ENCODE peak calls at places on chromosomes 13 and 19, in four cellular contexts. G is fibroblast of lung, Q is endodermal cell, V is brain microvascular endothelial cell. E is an unnamed sample.

GRCh38 chr13:23848639-23849282 is 40.4 kb downstream of the MIPEP start:
- DNase-seq in G (no peak), Q (no peak), V (no peak), E (no peak)

GRCh38 chr19:48994035-48994386 is 324 bp downstream of the RUVBL2 start:
- DNase-seq in G (no peak), Q (no peak), V (no peak), E (no peak)

GRCh38 chr13:18232298-18232993 is 949.2 kb downstream of the TUBA3C start:
- DNase-seq in G (no peak), Q (no peak), V (no peak), E (no peak)

GRCh38 chr19:38684078-38684861 is 36.8 kb downstream of the ACTN4 start:
- DNase-seq in G (peak), Q (peak), V (peak), E (no peak)

GRCh38 chr13:71864981-71865857 is 1.8 kb downstream of the DACH1 start:
- DNase-seq in G (peak), Q (peak), V (peak), E (peak)

GRCh38 chr19:14475251-14476073 is at the start of gene PTGER1:
- DNase-seq in G (peak), Q (peak), V (no peak), E (peak)

GRCh38 chr13:22848539-22849052 is 332.2 kb upstream of the SGCG start:
- DNase-seq in G (no peak), Q (peak), V (no peak), E (peak)

GRCh38 chr19:3118232-3119070 is 17.4 kb upstream of the GNA15 start:
- DNase-seq in G (no peak), Q (no peak), V (no peak), E (no peak)

GRCh38 chr13:20053891-20054290 is 95.4 kb downstream of the ZMYM2 start:
- DNase-seq in G (no peak), Q (no peak), V (no peak), E (no peak)

GRCh38 chr13:77207943-77208342 is 119.0 kb downstream of the MYCBP2 start:
- DNase-seq in G (peak), Q (no peak), V (peak), E (no peak)

GRCh38 chr13:112846411-112847115 is 122.5 kb upstream of the MCF2L start:
- DNase-seq in G (no peak), Q (no peak), V (no peak), E (no peak)

GRCh38 chr13:57946361-57946760 is 314.8 kb downstream of the PCDH17 start:
- DNase-seq in G (no peak), Q (no peak), V (no peak), E (no peak)

GRCh38 chr13:72141845-72142470 is 275.0 kb upstream of the DACH1 start:
- DNase-seq in G (peak), Q (no peak), V (peak), E (no peak)

GRCh38 chr19:13865578-13866462 is 11.1 kb upstream of the NANOS3 start:
- DNase-seq in G (no peak), Q (no peak), V (no peak), E (no peak)

GRCh38 chr13:22144806-22145205 is 473.9 kb downstream of the FGF9 start:
- DNase-seq in G (no peak), Q (no peak), V (no peak), E (no peak)

GRCh38 chr19:56508282-56508778 is 675 bp downstream of the ZNF471 start:
- DNase-seq in G (no peak), Q (no peak), V (no peak), E (no peak)

GRCh38 chr19:43776285-43776684 is 4.5 kb downstream of the KCNN4 start:
- DNase-seq in G (no peak), Q (no peak), V (no peak), E (no peak)

GRCh38 chr13:32267836-32268439 is 47.2 kb downstream of the ZAR1L start:
- DNase-seq in G (no peak), Q (peak), V (no peak), E (no peak)

GRCh38 chr13:60788156-60788829 is 391.3 kb downstream of the TDRD3 start:
- DNase-seq in G (peak), Q (no peak), V (no peak), E (no peak)

GRCh38 chr13:44843403-44843802 is 145.9 kb downstream of the NUFIP1 start:
- DNase-seq in G (peak), Q (no peak), V (peak), E (no peak)

GRCh38 chr13:101514695-101515275 is 62.3 kb downstream of the ITGBL1 start:
- DNase-seq in G (peak), Q (peak), V (peak), E (no peak)

GRCh38 chr13:53703371-53704080 is 674.9 kb downstream of the OLFM4 start:
- DNase-seq in G (no peak), Q (no peak), V (no peak), E (no peak)

GRCh38 chr13:93480553-93481106 is 254.0 kb downstream of the GPC6 start:
- DNase-seq in G (no peak), Q (no peak), V (no peak), E (no peak)

GRCh38 chr19:46718157-46718933 is 1.4 kb upstream of the PRKD2 start:
- DNase-seq in G (no peak), Q (peak), V (no peak), E (no peak)

GRCh38 chr13:113837554-113838355 is 26.1 kb downstream of the GAS6 start:
- DNase-seq in G (peak), Q (peak), V (peak), E (peak)

GRCh38 chr13:44277459-44277858 is 96.2 kb upstream of the SERP2 start:
- DNase-seq in G (no peak), Q (no peak), V (no peak), E (no peak)

GRCh38 chr13:110714798-110715394 is 1.4 kb downstream of the ING1 start:
- DNase-seq in G (peak), Q (peak), V (peak), E (peak)

GRCh38 chr19:54436561-54437229 is 12.3 kb upstream of the LENG8 start:
- DNase-seq in G (no peak), Q (no peak), V (no peak), E (no peak)

GRCh38 chr19:48123907-48124675 is 13.5 kb upstream of the PLA2G4C start:
- DNase-seq in G (peak), Q (no peak), V (peak), E (no peak)

GRCh38 chr13:25971499-25972145 is 80.2 kb downstream of the SHISA2 start:
- DNase-seq in G (no peak), Q (no peak), V (no peak), E (peak)

GRCh38 chr19:56142087-56142787 is 1.1 kb downstream of the ZNF444 start:
- DNase-seq in G (no peak), Q (no peak), V (no peak), E (no peak)

GRCh38 chr13:49545661-49546060 is 39.7 kb downstream of the RCBTB1 start:
- DNase-seq in G (no peak), Q (peak), V (no peak), E (no peak)

GRCh38 chr13:49546559-49546958 is 38.8 kb downstream of the RCBTB1 start:
- DNase-seq in G (no peak), Q (no peak), V (no peak), E (no peak)

GRCh38 chr13:49553888-49554287 is 31.5 kb downstream of the RCBTB1 start:
- DNase-seq in G (no peak), Q (no peak), V (no peak), E (no peak)

GRCh38 chr13:49551245-49551644 is 34.1 kb downstream of the RCBTB1 start:
- DNase-seq in G (no peak), Q (no peak), V (no peak), E (no peak)

GRCh38 chr13:49549289-49549688 is 36.1 kb downstream of the RCBTB1 start:
- DNase-seq in G (no peak), Q (peak), V (no peak), E (no peak)
- TF ChIP-seq CTCF in G (peak), Q (peak), V (peak), E (no peak)

GRCh38 chr13:79401259-79402071 is 4.6 kb downstream of the RBM26 start:
- DNase-seq in G (no peak), Q (no peak), V (no peak), E (no peak)
- TF ChIP-seq CTCF in G (no peak), Q (no peak), V (no peak), E (no peak)

GRCh38 chr13:91249370-91249769 is 98.1 kb upstream of the MIR17HG start:
- DNase-seq in G (no peak), Q (no peak), V (no peak), E (no peak)

GRCh38 chr13:91248249-91248648 is 99.2 kb upstream of the MIR17HG start:
- DNase-seq in G (no peak), Q (no peak), V (no peak), E (no peak)

GRCh38 chr13:91242652-91243051 is 104.8 kb upstream of the MIR17HG start:
- DNase-seq in G (peak), Q (no peak), V (no peak), E (no peak)

GRCh38 chr13:91245283-91245682 is 102.2 kb upstream of the MIR17HG start:
- DNase-seq in G (no peak), Q (no peak), V (no peak), E (no peak)

DNA sequence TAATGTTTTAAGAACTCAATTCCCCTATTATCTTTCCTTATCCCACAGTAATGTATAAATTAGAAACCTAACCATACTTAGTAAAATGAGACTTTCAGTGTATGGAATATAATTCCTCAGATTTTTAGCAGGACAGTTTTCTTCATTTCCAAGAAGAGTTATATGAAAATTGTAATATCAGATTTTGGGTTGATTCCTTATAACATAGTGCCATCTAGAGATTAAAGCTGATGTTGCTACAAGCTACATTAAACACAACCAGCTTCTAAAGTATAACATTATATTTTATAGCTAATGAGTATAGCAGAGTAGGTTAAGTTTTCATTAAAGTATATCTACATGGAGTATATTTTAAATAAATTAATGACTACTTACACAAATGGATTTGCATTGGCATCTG is 99.7 kb upstream of the MIR17HG start:
- DNase-seq in G (no peak), Q (no peak), V (no peak), E (no peak)
- TF ChIP-seq CTCF in G (peak), Q (peak), V (peak), E (no peak)

DNA sequence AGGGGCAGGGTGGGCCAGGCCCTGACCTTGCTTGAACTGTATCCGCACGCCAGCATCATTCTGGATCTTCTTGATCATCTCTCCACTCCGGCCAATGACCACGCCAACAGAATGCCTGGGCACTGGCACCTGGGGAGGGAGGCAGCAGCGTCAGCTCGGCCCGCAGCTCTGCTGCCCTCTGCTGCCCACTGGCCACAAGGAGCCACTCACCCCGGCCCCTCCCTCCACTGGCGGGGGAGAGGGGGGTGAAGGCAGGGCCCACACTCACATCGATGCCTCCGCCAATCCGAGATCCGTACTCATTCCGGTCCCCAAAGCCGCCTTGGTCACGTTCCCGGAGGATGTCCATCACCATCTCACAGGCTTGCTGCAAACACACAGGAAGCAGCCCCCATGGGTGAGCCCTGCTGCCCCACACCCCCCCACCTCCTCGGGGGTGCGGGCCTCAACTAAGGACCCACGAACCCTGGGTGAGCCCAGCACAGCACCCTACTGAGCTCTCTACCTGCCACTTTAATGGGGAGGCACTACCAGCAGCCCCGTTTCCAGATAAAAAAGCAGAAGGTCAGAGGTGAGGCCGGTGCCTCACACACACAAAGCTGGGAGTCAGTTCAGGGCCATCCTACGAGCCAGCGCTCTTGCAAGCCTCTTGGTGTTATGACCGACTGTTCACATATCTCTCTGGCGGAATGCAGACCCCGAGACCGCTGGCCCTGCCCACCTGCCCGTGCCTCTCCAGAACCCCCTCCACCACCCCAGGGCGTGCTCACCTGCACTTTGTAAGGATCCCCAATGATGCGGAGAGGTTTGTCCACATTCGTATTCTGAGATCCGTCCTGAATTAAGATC is 6.7 kb downstream of the KHSRP start:
- DNase-seq in G (peak), Q (peak), V (no peak), E (no peak)
- TF ChIP-seq CTCF in G (peak), Q (peak), V (peak), E (no peak)

DNA sequence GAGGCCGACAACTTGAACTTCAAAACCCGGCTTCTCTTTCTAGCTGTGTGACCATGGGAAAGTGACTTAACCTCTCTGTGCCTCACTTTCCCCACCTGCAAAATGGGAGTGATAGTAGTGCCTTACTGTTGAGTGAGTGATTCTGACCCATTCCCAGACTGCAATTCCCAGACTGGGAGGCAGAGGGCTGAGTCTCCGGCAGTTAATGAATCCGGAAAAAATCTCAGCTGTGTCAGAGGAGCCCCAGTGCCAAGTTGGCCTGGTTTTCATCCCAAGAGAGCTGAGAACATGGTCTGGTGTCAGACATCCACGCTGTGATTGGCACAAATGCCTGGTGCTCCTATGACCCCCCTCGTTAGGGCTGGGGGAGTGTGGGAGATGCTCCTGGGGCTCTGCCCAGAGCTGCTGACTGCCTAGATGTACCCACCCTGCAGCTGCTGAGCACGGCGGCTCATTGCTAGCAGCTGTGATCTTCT is 50.0 kb downstream of the PIN1 start:
- DNase-seq in G (peak), Q (peak), V (peak), E (no peak)
- TF ChIP-seq CTCF in G (peak), Q (peak), V (peak), E (peak)

DNA sequence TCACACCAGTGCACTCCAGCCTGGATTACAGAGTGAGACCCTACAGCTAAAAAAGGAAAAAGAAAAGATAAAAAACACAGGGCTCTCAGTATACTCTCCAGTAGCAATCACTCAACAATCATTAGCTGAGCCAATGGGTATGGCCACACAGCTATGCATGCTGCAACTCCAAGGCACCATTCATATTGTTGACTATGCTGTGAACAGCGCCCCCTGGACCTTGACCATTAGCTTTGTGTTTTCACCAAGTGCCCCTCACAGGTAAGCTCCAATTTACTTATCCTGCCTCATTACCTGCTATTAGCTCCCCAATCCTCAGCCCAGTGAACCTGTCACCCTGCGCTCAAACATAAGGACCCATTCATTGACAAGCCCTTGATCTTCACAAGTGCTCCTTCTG is 35.8 kb downstream of the ZIC5 start:
- DNase-seq in G (no peak), Q (peak), V (no peak), E (no peak)
- TF ChIP-seq CTCF in G (no peak), Q (peak), V (no peak), E (no peak)

GRCh38 chr19:18726417-18726767 is 42.9 kb downstream of the CRTC1 start:
- DNase-seq in G (no peak), Q (no peak), V (no peak), E (no peak)
- TF ChIP-seq CTCF in G (no peak), Q (no peak), V (no peak), E (no peak)

GRCh38 chr19:50536662-50537305 is 23.1 kb upstream of the ASPDH start:
- DNase-seq in G (no peak), Q (no peak), V (no peak), E (no peak)
- TF ChIP-seq CTCF in G (no peak), Q (peak), V (peak), E (no peak)

DNA sequence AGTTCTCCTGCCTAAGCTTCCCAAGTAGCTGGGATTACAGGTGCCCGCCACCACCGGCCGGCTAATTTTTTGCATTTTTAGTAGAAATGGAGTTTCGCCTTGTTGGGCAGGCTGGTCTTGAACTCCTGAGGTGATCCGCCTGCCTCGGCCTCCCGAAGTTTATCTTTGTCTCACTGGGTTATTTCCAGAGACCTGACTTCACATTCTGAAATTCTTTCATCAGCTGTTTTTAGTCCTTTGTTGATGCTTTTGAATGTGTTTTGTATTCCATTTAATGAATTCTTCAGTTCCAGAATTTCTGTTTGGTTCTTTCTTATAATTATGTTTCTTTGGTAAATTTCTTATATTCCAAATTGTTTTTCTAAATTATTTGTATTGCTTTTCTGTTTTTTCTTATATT is 55.4 kb upstream of the MLNR start:
- DNase-seq in G (no peak), Q (no peak), V (no peak), E (no peak)
- TF ChIP-seq CTCF in G (no peak), Q (no peak), V (no peak), E (no peak)

E was measured in glutamatergic neuron.